ENCODE peak calls at places on chromosomes 2 and 18, in four cellular contexts. H is PC-3, D is HCT116, F is K562. P is an unnamed sample. For H3K4me1, the result is how much of the 10 kb centered on the place peaks cover.

GRCh38 chr18:57128229-57128911 is 18.5 kb upstream of the BOD1L2 start:
- DNase-seq in H (no peak), D (no peak), F (no peak), P (no peak)

GRCh38 chr2:169823996-169824372 is 721 bp downstream of the METTL5 start:
- DNase-seq in H (no peak), D (no peak), F (no peak), P (no peak)

GRCh38 chr2:13035866-13036265 is 319.1 kb downstream of the TRIB2 start:
- DNase-seq in H (no peak), D (no peak), F (no peak), P (no peak)

GRCh38 chr2:134683561-134684112 is 35.2 kb downstream of the TMEM163 start:
- DNase-seq in H (peak), D (no peak), F (peak), P (peak)

GRCh38 chr18:79921984-79922965 is 29.2 kb downstream of the SLC66A2 start:
- DNase-seq in H (no peak), D (no peak), F (no peak), P (no peak)

GRCh38 chr2:1784087-1784486 is 39.8 kb upstream of the PXDN start:
- DNase-seq in H (no peak), D (no peak), F (no peak), P (no peak)

GRCh38 chr2:216585441-216585840 is 47.8 kb upstream of the IGFBP2 start:
- DNase-seq in H (no peak), D (no peak), F (no peak), P (no peak)

GRCh38 chr18:79785831-79786230 is 11.9 kb upstream of the KCNG2 start:
- DNase-seq in H (no peak), D (no peak), F (no peak), P (no peak)

GRCh38 chr2:97748397-97748796 is 35.0 kb downstream of the ZAP70 start:
- DNase-seq in H (peak), D (no peak), F (peak), P (no peak)

GRCh38 chr18:31741096-31741735 is 19.5 kb downstream of the SLC25A52 start:
- DNase-seq in H (peak), D (peak), F (peak), P (peak)

GRCh38 chr18:58761241-58761969 is 90.1 kb downstream of the MALT1 start:
- DNase-seq in H (peak), D (no peak), F (no peak), P (no peak)

GRCh38 chr2:199987586-199987985 is 32.2 kb downstream of the MAIP1 start:
- DNase-seq in H (no peak), D (no peak), F (peak), P (no peak)

DNA sequence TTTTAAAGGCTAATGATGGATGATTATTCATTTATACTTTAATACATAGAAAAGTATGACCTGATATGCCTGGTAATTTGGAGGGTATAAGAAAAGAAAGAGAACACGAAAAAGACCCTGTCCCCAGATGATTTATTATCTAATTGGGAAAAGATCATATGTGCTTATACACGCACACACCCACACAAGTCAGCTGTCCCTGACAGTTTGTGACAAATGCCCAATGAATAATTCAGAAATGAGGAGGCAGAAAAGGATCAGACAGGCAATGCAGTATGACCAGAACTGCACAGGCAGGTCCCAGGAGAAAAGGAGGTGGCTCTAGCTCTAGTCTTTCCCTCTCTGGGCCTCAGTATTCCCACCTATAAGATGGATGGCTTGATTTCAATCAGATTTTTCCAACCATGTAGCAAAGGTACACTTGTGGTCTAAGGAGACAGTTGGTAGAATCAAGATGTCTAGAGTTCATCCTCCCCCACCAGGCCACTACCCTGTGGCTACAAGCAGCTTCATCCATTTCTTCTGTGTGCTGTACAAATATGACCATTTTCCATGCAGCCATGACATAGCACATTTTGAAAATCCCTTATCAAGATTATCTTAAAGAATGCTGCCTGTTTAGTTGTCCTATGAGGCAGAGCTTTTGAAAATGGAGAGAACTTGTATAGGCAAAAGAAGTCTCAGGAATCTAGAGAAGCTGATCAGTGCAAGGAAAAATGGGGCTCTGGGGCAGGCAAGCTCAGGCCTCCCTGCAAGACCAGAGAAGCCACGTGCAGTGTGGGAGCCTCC is 19.7 kb downstream of the CYRIA start:
- DNase-seq in H (no peak), D (no peak), F (peak), P (no peak)
- TF ChIP-seq CTCF in H (no peak), D (no peak), F (no peak), P (no peak)

GRCh38 chr2:238346539-238346938 is 26.2 kb downstream of the TRAF3IP1 start:
- DNase-seq in H (no peak), D (no peak), F (no peak), P (no peak)
- H3K4me2 ChIP-seq in H (no peak), D (no peak), F (no peak), P (no peak)

GRCh38 chr18:73156117-73156516 is 288.3 kb upstream of the NETO1 start:
- DNase-seq in H (peak), D (no peak), F (no peak), P (no peak)
- H3K4me1 ChIP-seq in H (under half), D (under half), F (under half), P (under half)

GRCh38 chr2:181440336-181440735 is 16.9 kb upstream of the ITGA4 start:
- DNase-seq in H (no peak), D (no peak), F (no peak), P (no peak)

GRCh38 chr2:181440919-181441318 is 16.3 kb upstream of the ITGA4 start:
- DNase-seq in H (no peak), D (no peak), F (no peak), P (no peak)

GRCh38 chr2:181438298-181438697 is 18.9 kb upstream of the ITGA4 start:
- DNase-seq in H (peak), D (peak), F (no peak), P (no peak)
- TF ChIP-seq CTCF in H (peak), D (peak), F (no peak), P (no peak)

DNA sequence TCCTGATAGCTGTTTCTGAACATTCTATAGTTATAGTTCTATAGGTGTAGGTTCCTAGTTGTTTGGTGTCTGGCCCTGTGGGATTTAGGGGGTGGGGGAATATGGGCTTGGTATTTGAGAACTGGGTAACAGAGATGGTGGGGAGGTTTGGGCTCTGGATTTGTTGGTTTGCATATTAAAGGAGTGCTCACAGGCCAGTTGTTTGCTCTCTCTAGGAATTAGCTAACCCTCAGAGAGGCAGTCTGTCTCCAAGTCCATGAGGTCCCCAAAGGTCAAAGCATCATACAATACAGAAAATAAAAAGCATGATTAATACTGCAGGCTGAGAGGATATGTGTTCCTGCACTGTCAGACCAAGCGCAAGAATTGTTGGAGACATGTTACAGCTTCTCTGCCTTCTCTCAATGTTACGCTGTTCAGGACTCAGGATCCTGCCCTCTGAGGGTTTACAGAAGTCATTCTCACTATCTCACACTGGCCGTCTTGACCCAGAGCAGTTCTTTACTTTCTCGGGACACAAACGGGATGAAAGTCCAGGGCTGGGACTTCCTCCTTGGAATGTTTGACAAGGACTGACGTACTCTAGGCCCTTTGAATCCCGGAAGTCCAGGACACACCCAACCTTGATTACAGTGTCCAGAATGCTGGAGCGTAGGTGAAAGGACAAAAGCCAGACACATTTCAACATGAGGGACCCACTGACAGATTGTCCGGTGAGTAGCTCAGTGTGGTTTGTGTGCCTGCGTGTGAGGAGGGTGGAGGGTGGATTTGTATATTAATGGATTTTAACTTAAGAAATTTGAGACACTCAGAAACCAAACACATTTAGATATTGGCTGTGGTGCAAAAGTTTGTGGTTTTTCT is at the start of gene NOSTRIN:
- DNase-seq in H (peak), D (peak), F (peak), P (peak)
- H3K4me2 ChIP-seq in H (peak), D (peak), F (peak), P (no peak)

GRCh38 chr2:217946071-217946470 is 56.7 kb downstream of the TNS1 start:
- DNase-seq in H (no peak), D (no peak), F (no peak), P (no peak)
- H3K4me1 ChIP-seq in H (under half), D (under half), F (under half), P (under half)

GRCh38 chr2:11102956-11103860 is 52.1 kb upstream of the SLC66A3 start:
- DNase-seq in H (no peak), D (no peak), F (no peak), P (no peak)
- TF ChIP-seq CTCF in H (no peak), D (no peak), F (no peak), P (no peak)

GRCh38 chr2:130891968-130892367 is 55.3 kb downstream of the ARHGEF4 start:
- DNase-seq in H (no peak), D (no peak), F (no peak), P (no peak)

GRCh38 chr2:130892793-130893785 is 56.4 kb downstream of the ARHGEF4 start:
- DNase-seq in H (no peak), D (no peak), F (no peak), P (no peak)

GRCh38 chr2:130896813-130897212 is 60.1 kb downstream of the ARHGEF4 start:
- DNase-seq in H (no peak), D (no peak), F (no peak), P (no peak)

GRCh38 chr2:130890941-130891669 is 54.4 kb downstream of the ARHGEF4 start:
- DNase-seq in H (peak), D (no peak), F (no peak), P (no peak)

GRCh38 chr2:130894326-130894942 is 57.7 kb downstream of the ARHGEF4 start:
- DNase-seq in H (peak), D (no peak), F (no peak), P (no peak)
- H3K4me2 ChIP-seq in H (peak), D (no peak), F (no peak), P (no peak)